ENCODE peak calls at places on chromosomes 11 and 22, in nine cellular contexts. Q is psoas muscle; S is head of caudate nucleus; Z is activated naive CD4-positive, alpha-beta T cell; U is activated naive CD8-positive, alpha-beta T cell treated with anti-CD3 and anti-CD28 coated beads, Interleukin-2, amount 50 U/mL, for 24 hours; K is WTC11; F is stimulated activated naive CD4-positive, alpha-beta T cell treated with Interleukin-2 at 50 U/mL for 16 hours; C is astrocyte of the hippocampus; E is stromal cell of bone marrow. Y is an unnamed sample.

GRCh38 chr11:69640260-69640994 is 529 bp upstream of the CCND1 start:
- DNase-seq in K (no peak), Z (no peak), F (no peak), U (peak; percentile 14), C (peak; percentile 57), E (no peak), S (no peak), Q (peak; percentile 47), Y (no peak)

GRCh38 chr11:74626130-74626529 is 33.7 kb downstream of the POLD3 start:
- DNase-seq in U (no peak), C (no peak), K (no peak), S (no peak), F (no peak), E (no peak), Q (no peak), Z (no peak), Y (no peak)

GRCh38 chr22:33035276-33035863 is 22.8 kb downstream of the SYN3 start:
- DNase-seq in Q (no peak), F (no peak), Z (no peak), E (no peak), C (no peak), U (no peak), K (no peak), S (peak; percentile 26), Y (no peak)

GRCh38 chr11:77080643-77081210 is 14.0 kb downstream of the CAPN5 start:
- DNase-seq in Q (no peak), S (no peak), E (peak; percentile 37), F (no peak), K (no peak), C (no peak), U (no peak), Z (no peak), Y (no peak)

GRCh38 chr11:104873252-104873651 is 25.0 kb downstream of the CASP12 start:
- DNase-seq in K (peak; percentile 37), E (no peak), F (no peak), S (no peak), U (no peak), Q (no peak), Z (no peak), C (no peak), Y (no peak)

GRCh38 chr11:19674420-19674819 is 38.2 kb upstream of the NAV2 start:
- DNase-seq in F (no peak), S (no peak), E (no peak), C (no peak), K (no peak), U (no peak), Z (no peak), Q (no peak), Y (no peak)

GRCh38 chr22:19203839-19204238 is 25.3 kb upstream of the SLC25A1 start:
- DNase-seq in S (no peak), Z (no peak), K (no peak), Q (no peak), E (no peak), F (no peak), C (no peak), U (no peak), Y (no peak)

GRCh38 chr11:44797886-44798683 is 71.3 kb downstream of the TSPAN18 start:
- DNase-seq in F (no peak), S (no peak), U (no peak), C (peak; percentile 34), Z (no peak), E (no peak), K (no peak), Q (no peak), Y (no peak)

GRCh38 chr11:125425601-125426000 is 70.5 kb downstream of the FEZ1 start:
- DNase-seq in E (peak; percentile 25), Q (peak; percentile 79), F (no peak), K (no peak), U (no peak), Z (no peak), S (no peak), C (no peak), Y (no peak)

GRCh38 chr22:48717076-48717810 is 1110.4 kb downstream of the BRD1 start:
- DNase-seq in U (no peak), E (no peak), K (no peak), Q (no peak), C (no peak), Z (no peak), F (no peak), S (no peak), Y (no peak)

GRCh38 chr22:44336962-44337657 is 24.4 kb upstream of the SHISAL1 start:
- DNase-seq in E (no peak), F (no peak), K (no peak), U (no peak), Z (no peak), S (no peak), C (no peak), Q (no peak), Y (no peak)

GRCh38 chr22:47032956-47033647 is 270.7 kb downstream of the TBC1D22A start:
- DNase-seq in F (no peak), Z (no peak), U (no peak), Q (no peak), C (no peak), S (no peak), E (no peak), K (no peak), Y (no peak)

GRCh38 chr11:94519478-94520084 is 7.3 kb downstream of the C11orf97 start:
- DNase-seq in K (no peak), F (no peak), E (no peak), Z (no peak), C (peak; percentile 46), Q (no peak), S (no peak), U (no peak), Y (no peak)

GRCh38 chr11:58763120-58763490 is 31.4 kb upstream of the GLYAT start:
- DNase-seq in S (no peak), F (no peak), U (no peak), K (no peak), Q (no peak), Z (no peak), C (no peak), E (no peak), Y (no peak)

GRCh38 chr22:46598737-46599424 is 21.3 kb upstream of the GRAMD4 start:
- DNase-seq in S (peak; percentile 58), K (no peak), E (no peak), Q (peak; percentile 23), F (no peak), U (no peak), C (no peak), Z (no peak), Y (no peak)

GRCh38 chr11:99687320-99687719 is 666.6 kb downstream of the CNTN5 start:
- DNase-seq in U (no peak), E (no peak), S (no peak), Q (no peak), F (no peak), Z (no peak), C (no peak), K (no peak), Y (no peak)

GRCh38 chr11:1691878-1692707 is 4.9 kb upstream of the KRTAP5-6 start:
- DNase-seq in U (no peak), S (no peak), Q (no peak), F (no peak), Z (no peak), K (no peak), C (no peak), E (no peak), Y (no peak)

GRCh38 chr22:45972868-45973212 is 4.1 kb downstream of the WNT7B start:
- DNase-seq in S (no peak), F (no peak), Q (no peak), K (no peak), C (no peak), U (no peak), E (no peak), Z (no peak), Y (no peak)

GRCh38 chr22:43582394-43582793 is 170.6 kb downstream of the MPPED1 start:
- DNase-seq in Z (no peak), F (no peak), K (no peak), Q (no peak), U (no peak), C (no peak), S (no peak), E (no peak), Y (no peak)

GRCh38 chr22:45602004-45602733 is 69.5 kb upstream of the ATXN10 start:
- DNase-seq in Z (no peak), S (no peak), K (no peak), Q (no peak), E (no peak), F (no peak), U (no peak), C (no peak), Y (no peak)

GRCh38 chr22:37953062-37953436 is 352 bp downstream of the C22orf23 start:
- DNase-seq in F (no peak), E (no peak), Z (no peak), Q (peak; percentile 38), C (no peak), K (no peak), U (peak; percentile 4), S (no peak), Y (no peak)

GRCh38 chr11:111520565-111520964 is 6.0 kb downstream of the HOATZ start:
- DNase-seq in S (no peak), Z (no peak), C (no peak), Q (no peak), E (no peak), U (no peak), K (no peak), F (no peak), Y (no peak)

GRCh38 chr22:46551321-46551720 is 13.9 kb upstream of the CELSR1 start:
- DNase-seq in F (no peak), Q (no peak), S (no peak), K (no peak), C (no peak), E (no peak), Z (no peak), U (no peak), Y (no peak)

GRCh38 chr11:27174026-27174425 is 133.4 kb downstream of the BBOX1 start:
- DNase-seq in C (no peak), U (no peak), E (no peak), Q (no peak), F (no peak), Z (no peak), K (no peak), S (no peak), Y (no peak)

GRCh38 chr22:20433191-20433590 is 4.4 kb downstream of the SCARF2 start:
- DNase-seq in S (no peak), E (no peak), U (no peak), K (no peak), C (no peak), Q (no peak), Z (no peak), F (no peak), Y (no peak)

GRCh38 chr11:17703951-17704350 is 15.4 kb upstream of the MYOD1 start:
- DNase-seq in Z (no peak), E (no peak), S (no peak), F (no peak), Q (no peak), K (no peak), U (no peak), C (no peak), Y (no peak)

GRCh38 chr11:130798280-130798679 is 118.0 kb downstream of the SNX19 start:
- DNase-seq in K (no peak), Z (no peak), Q (no peak), C (peak; percentile 81), U (no peak), E (peak; percentile 91), F (no peak), S (no peak), Y (no peak)

GRCh38 chr11:15622231-15622890 is 507.6 kb downstream of the INSC start:
- DNase-seq in Z (no peak), E (no peak), F (no peak), S (no peak), C (no peak), K (no peak), U (no peak), Q (no peak), Y (no peak)

GRCh38 chr22:28395920-28396447 is 283.7 kb downstream of the TTC28 start:
- DNase-seq in E (no peak), U (no peak), F (no peak), S (no peak), Q (no peak), C (peak; percentile 39), Z (no peak), K (no peak), Y (no peak)

GRCh38 chr22:37633693-37634504 is 5.6 kb upstream of the SH3BP1 start:
- DNase-seq in S (peak; percentile 90), K (peak; percentile 68), C (peak; percentile 94), E (peak; percentile 48), Z (no peak), F (peak; percentile 51), Q (peak; percentile 90), U (peak; percentile 83), Y (no peak)

GRCh38 chr11:65575568-65576231 is at the start of gene EHBP1L1:
- DNase-seq in Z (no peak), F (peak; percentile 75), C (peak; percentile 65), E (no peak), Q (peak; percentile 81), U (peak; percentile 78), K (no peak), S (no peak), Y (no peak)

Y was measured in esophagus squamous epithelium.